ENCODE peak calls at places on chromosome 6, in nine cellular contexts. One of them, this sample, is unnamed.

GRCh38 chr6:63773200-63773599 is 137.6 kb downstream of the PHF3 start:
- DNase-seq in non-pigmented ciliary epithelial cell: no peak
- DNase-seq in NCI-H2081: no peak
- DNase-seq in H7: no peak
- DNase-seq in mesothelial cell of epicardium: no peak
- DNase-seq in cardiac muscle cell: no peak
- DNase-seq in NCI-H1105 treated with DMSO at 0.1 percent for 48 hours: no peak
- DNase-seq in CD8-positive, alpha-beta T cell: no peak
- DNase-seq in effector memory CD8-positive, alpha-beta T cell: no peak
- DNase-seq in this sample: no peak

GRCh38 chr6:49252901-49253300 is 210.2 kb downstream of the MMUT start:
- DNase-seq in cardiac muscle cell: no peak
- DNase-seq in mesothelial cell of epicardium: no peak
- DNase-seq in non-pigmented ciliary epithelial cell: no peak
- DNase-seq in NCI-H2081: no peak
- DNase-seq in effector memory CD8-positive, alpha-beta T cell: no peak
- DNase-seq in NCI-H1105 treated with DMSO at 0.1 percent for 48 hours: peak; percentile 63
- DNase-seq in H7: no peak
- DNase-seq in CD8-positive, alpha-beta T cell: no peak
- DNase-seq in this sample: no peak

GRCh38 chr6:1103945-1104623 is 207.8 kb upstream of the FOXQ1 start:
- DNase-seq in CD8-positive, alpha-beta T cell: no peak
- DNase-seq in non-pigmented ciliary epithelial cell: no peak
- DNase-seq in mesothelial cell of epicardium: no peak
- DNase-seq in cardiac muscle cell: no peak
- DNase-seq in NCI-H1105 treated with DMSO at 0.1 percent for 48 hours: no peak
- DNase-seq in NCI-H2081: no peak
- DNase-seq in H7: peak; percentile 51
- DNase-seq in effector memory CD8-positive, alpha-beta T cell: no peak
- DNase-seq in this sample: no peak

GRCh38 chr6:139648430-139649000 is 274.1 kb upstream of the CITED2 start:
- DNase-seq in NCI-H1105 treated with DMSO at 0.1 percent for 48 hours: no peak
- DNase-seq in CD8-positive, alpha-beta T cell: no peak
- DNase-seq in H7: no peak
- DNase-seq in mesothelial cell of epicardium: no peak
- DNase-seq in non-pigmented ciliary epithelial cell: no peak
- DNase-seq in effector memory CD8-positive, alpha-beta T cell: no peak
- DNase-seq in NCI-H2081: no peak
- DNase-seq in cardiac muscle cell: no peak
- DNase-seq in this sample: no peak

GRCh38 chr6:53579338-53579737 is 34.4 kb upstream of the GCLC start:
- DNase-seq in cardiac muscle cell: no peak
- DNase-seq in mesothelial cell of epicardium: no peak
- DNase-seq in effector memory CD8-positive, alpha-beta T cell: no peak
- DNase-seq in CD8-positive, alpha-beta T cell: no peak
- DNase-seq in non-pigmented ciliary epithelial cell: no peak
- DNase-seq in NCI-H1105 treated with DMSO at 0.1 percent for 48 hours: no peak
- DNase-seq in H7: no peak
- DNase-seq in NCI-H2081: no peak
- DNase-seq in this sample: no peak

GRCh38 chr6:105137388-105137787 is 42.4 kb downstream of the POPDC3 start:
- DNase-seq in mesothelial cell of epicardium: no peak
- DNase-seq in NCI-H2081: no peak
- DNase-seq in CD8-positive, alpha-beta T cell: no peak
- DNase-seq in non-pigmented ciliary epithelial cell: no peak
- DNase-seq in cardiac muscle cell: peak; percentile 30
- DNase-seq in effector memory CD8-positive, alpha-beta T cell: no peak
- DNase-seq in NCI-H1105 treated with DMSO at 0.1 percent for 48 hours: peak; percentile 24
- DNase-seq in H7: no peak
- DNase-seq in this sample: no peak

GRCh38 chr6:45445749-45446454 is 68.2 kb upstream of the SUPT3H start:
- DNase-seq in effector memory CD8-positive, alpha-beta T cell: no peak
- DNase-seq in non-pigmented ciliary epithelial cell: peak; percentile 98
- DNase-seq in H7: no peak
- DNase-seq in mesothelial cell of epicardium: no peak
- DNase-seq in cardiac muscle cell: peak; percentile 99
- DNase-seq in NCI-H2081: peak; percentile 44
- DNase-seq in NCI-H1105 treated with DMSO at 0.1 percent for 48 hours: peak; percentile 87
- DNase-seq in CD8-positive, alpha-beta T cell: no peak
- DNase-seq in this sample: peak; percentile 99

GRCh38 chr6:422423-423061 is 31.0 kb downstream of the IRF4 start:
- DNase-seq in NCI-H2081: no peak
- DNase-seq in mesothelial cell of epicardium: no peak
- DNase-seq in CD8-positive, alpha-beta T cell: no peak
- DNase-seq in H7: no peak
- DNase-seq in effector memory CD8-positive, alpha-beta T cell: peak; percentile 18
- DNase-seq in NCI-H1105 treated with DMSO at 0.1 percent for 48 hours: no peak
- DNase-seq in non-pigmented ciliary epithelial cell: peak; percentile 95
- DNase-seq in cardiac muscle cell: peak; percentile 48
- DNase-seq in this sample: no peak

GRCh38 chr6:3908961-3909360 is 59.8 kb downstream of the FAM50B start:
- DNase-seq in CD8-positive, alpha-beta T cell: no peak
- DNase-seq in cardiac muscle cell: no peak
- DNase-seq in NCI-H2081: no peak
- DNase-seq in H7: no peak
- DNase-seq in non-pigmented ciliary epithelial cell: no peak
- DNase-seq in NCI-H1105 treated with DMSO at 0.1 percent for 48 hours: no peak
- DNase-seq in effector memory CD8-positive, alpha-beta T cell: no peak
- DNase-seq in mesothelial cell of epicardium: no peak
- DNase-seq in this sample: no peak

GRCh38 chr6:166958926-166959861 is 2.8 kb upstream of the RNASET2 start:
- DNase-seq in mesothelial cell of epicardium: no peak
- DNase-seq in non-pigmented ciliary epithelial cell: no peak
- DNase-seq in CD8-positive, alpha-beta T cell: peak; percentile 21
- DNase-seq in H7: no peak
- DNase-seq in cardiac muscle cell: peak; percentile 20
- DNase-seq in effector memory CD8-positive, alpha-beta T cell: peak; percentile 38
- DNase-seq in NCI-H1105 treated with DMSO at 0.1 percent for 48 hours: no peak
- DNase-seq in NCI-H2081: no peak
- DNase-seq in this sample: no peak

GRCh38 chr6:17907467-17908229 is 79.8 kb downstream of the KIF13A start:
- DNase-seq in NCI-H1105 treated with DMSO at 0.1 percent for 48 hours: no peak
- DNase-seq in CD8-positive, alpha-beta T cell: no peak
- DNase-seq in H7: no peak
- DNase-seq in NCI-H2081: no peak
- DNase-seq in effector memory CD8-positive, alpha-beta T cell: no peak
- DNase-seq in non-pigmented ciliary epithelial cell: peak; percentile 95
- DNase-seq in mesothelial cell of epicardium: no peak
- DNase-seq in cardiac muscle cell: peak; percentile 98
- DNase-seq in this sample: peak; percentile 71

GRCh38 chr6:167590193-167590592 is 236.5 kb upstream of the AFDN start:
- DNase-seq in cardiac muscle cell: no peak
- DNase-seq in CD8-positive, alpha-beta T cell: no peak
- DNase-seq in H7: no peak
- DNase-seq in NCI-H1105 treated with DMSO at 0.1 percent for 48 hours: no peak
- DNase-seq in non-pigmented ciliary epithelial cell: no peak
- DNase-seq in NCI-H2081: no peak
- DNase-seq in effector memory CD8-positive, alpha-beta T cell: no peak
- DNase-seq in mesothelial cell of epicardium: no peak
- DNase-seq in this sample: no peak

GRCh38 chr6:107714104-107714503 is 110.0 kb downstream of the SCML4 start:
- DNase-seq in cardiac muscle cell: no peak
- DNase-seq in NCI-H2081: no peak
- DNase-seq in mesothelial cell of epicardium: no peak
- DNase-seq in non-pigmented ciliary epithelial cell: no peak
- DNase-seq in H7: no peak
- DNase-seq in NCI-H1105 treated with DMSO at 0.1 percent for 48 hours: no peak
- DNase-seq in effector memory CD8-positive, alpha-beta T cell: no peak
- DNase-seq in CD8-positive, alpha-beta T cell: no peak
- DNase-seq in this sample: no peak

GRCh38 chr6:7758456-7758855 is 32.6 kb downstream of the BMP6 start:
- DNase-seq in NCI-H2081: no peak
- DNase-seq in mesothelial cell of epicardium: no peak
- DNase-seq in NCI-H1105 treated with DMSO at 0.1 percent for 48 hours: no peak
- DNase-seq in effector memory CD8-positive, alpha-beta T cell: no peak
- DNase-seq in cardiac muscle cell: peak; percentile 94
- DNase-seq in CD8-positive, alpha-beta T cell: no peak
- DNase-seq in non-pigmented ciliary epithelial cell: peak; percentile 79
- DNase-seq in H7: no peak
- DNase-seq in this sample: no peak

GRCh38 chr6:139944131-139944530 is 569.7 kb upstream of the CITED2 start:
- DNase-seq in non-pigmented ciliary epithelial cell: no peak
- DNase-seq in mesothelial cell of epicardium: no peak
- DNase-seq in NCI-H1105 treated with DMSO at 0.1 percent for 48 hours: peak; percentile 53
- DNase-seq in H7: no peak
- DNase-seq in cardiac muscle cell: no peak
- DNase-seq in NCI-H2081: peak; percentile 24
- DNase-seq in CD8-positive, alpha-beta T cell: no peak
- DNase-seq in effector memory CD8-positive, alpha-beta T cell: no peak
- DNase-seq in this sample: peak; percentile 61

GRCh38 chr6:92479821-92480220 is 939.5 kb downstream of the EPHA7 start:
- DNase-seq in non-pigmented ciliary epithelial cell: no peak
- DNase-seq in CD8-positive, alpha-beta T cell: no peak
- DNase-seq in effector memory CD8-positive, alpha-beta T cell: no peak
- DNase-seq in NCI-H2081: peak; percentile 16
- DNase-seq in NCI-H1105 treated with DMSO at 0.1 percent for 48 hours: no peak
- DNase-seq in mesothelial cell of epicardium: no peak
- DNase-seq in H7: no peak
- DNase-seq in cardiac muscle cell: peak; percentile 1
- DNase-seq in this sample: peak; percentile 75

GRCh38 chr6:28807682-28808280 is 116.0 kb downstream of the TRIM27 start:
- DNase-seq in cardiac muscle cell: peak; percentile 48
- DNase-seq in effector memory CD8-positive, alpha-beta T cell: no peak
- DNase-seq in NCI-H2081: peak; percentile 56
- DNase-seq in CD8-positive, alpha-beta T cell: no peak
- DNase-seq in H7: peak; percentile 35
- DNase-seq in NCI-H1105 treated with DMSO at 0.1 percent for 48 hours: peak; percentile 56
- DNase-seq in non-pigmented ciliary epithelial cell: peak; percentile 34
- DNase-seq in mesothelial cell of epicardium: no peak
- DNase-seq in this sample: no peak

GRCh38 chr6:136608991-136609390 is 58.8 kb upstream of the MAP7 start:
- DNase-seq in NCI-H2081: no peak
- DNase-seq in CD8-positive, alpha-beta T cell: no peak
- DNase-seq in cardiac muscle cell: peak; percentile 56
- DNase-seq in effector memory CD8-positive, alpha-beta T cell: no peak
- DNase-seq in H7: no peak
- DNase-seq in NCI-H1105 treated with DMSO at 0.1 percent for 48 hours: no peak
- DNase-seq in mesothelial cell of epicardium: no peak
- DNase-seq in non-pigmented ciliary epithelial cell: peak; percentile 62
- DNase-seq in this sample: no peak

GRCh38 chr6:38713812-38714211 is 1.3 kb upstream of the DNAH8 start:
- DNase-seq in NCI-H1105 treated with DMSO at 0.1 percent for 48 hours: no peak
- DNase-seq in CD8-positive, alpha-beta T cell: no peak
- DNase-seq in mesothelial cell of epicardium: no peak
- DNase-seq in H7: no peak
- DNase-seq in NCI-H2081: no peak
- DNase-seq in effector memory CD8-positive, alpha-beta T cell: peak; percentile 38
- DNase-seq in cardiac muscle cell: no peak
- DNase-seq in non-pigmented ciliary epithelial cell: no peak
- DNase-seq in this sample: no peak

GRCh38 chr6:26331809-26332226 is 33.2 kb upstream of the BTN3A2 start:
- DNase-seq in cardiac muscle cell: no peak
- DNase-seq in H7: no peak
- DNase-seq in NCI-H2081: no peak
- DNase-seq in CD8-positive, alpha-beta T cell: no peak
- DNase-seq in effector memory CD8-positive, alpha-beta T cell: peak; percentile 46
- DNase-seq in NCI-H1105 treated with DMSO at 0.1 percent for 48 hours: no peak
- DNase-seq in mesothelial cell of epicardium: no peak
- DNase-seq in non-pigmented ciliary epithelial cell: no peak
- DNase-seq in this sample: no peak

GRCh38 chr6:34810936-34811632 is 19.2 kb downstream of the BLTP3A start:
- DNase-seq in CD8-positive, alpha-beta T cell: no peak
- DNase-seq in cardiac muscle cell: no peak
- DNase-seq in H7: no peak
- DNase-seq in mesothelial cell of epicardium: no peak
- DNase-seq in non-pigmented ciliary epithelial cell: no peak
- DNase-seq in NCI-H2081: no peak
- DNase-seq in effector memory CD8-positive, alpha-beta T cell: no peak
- DNase-seq in NCI-H1105 treated with DMSO at 0.1 percent for 48 hours: no peak
- DNase-seq in this sample: no peak

GRCh38 chr6:11613858-11614257 is 76.3 kb downstream of the TMEM170B start:
- DNase-seq in CD8-positive, alpha-beta T cell: no peak
- DNase-seq in NCI-H2081: no peak
- DNase-seq in non-pigmented ciliary epithelial cell: peak; percentile 94
- DNase-seq in cardiac muscle cell: peak; percentile 73
- DNase-seq in H7: no peak
- DNase-seq in NCI-H1105 treated with DMSO at 0.1 percent for 48 hours: no peak
- DNase-seq in effector memory CD8-positive, alpha-beta T cell: no peak
- DNase-seq in mesothelial cell of epicardium: no peak
- DNase-seq in this sample: no peak

GRCh38 chr6:40444307-40444706 is 142.9 kb downstream of the LRFN2 start:
- DNase-seq in mesothelial cell of epicardium: no peak
- DNase-seq in NCI-H1105 treated with DMSO at 0.1 percent for 48 hours: no peak
- DNase-seq in CD8-positive, alpha-beta T cell: no peak
- DNase-seq in H7: no peak
- DNase-seq in NCI-H2081: no peak
- DNase-seq in non-pigmented ciliary epithelial cell: no peak
- DNase-seq in cardiac muscle cell: no peak
- DNase-seq in effector memory CD8-positive, alpha-beta T cell: no peak
- DNase-seq in this sample: no peak

GRCh38 chr6:130928158-130928917 is 101.1 kb downstream of the SMLR1 start:
- DNase-seq in NCI-H2081: no peak
- DNase-seq in mesothelial cell of epicardium: no peak
- DNase-seq in CD8-positive, alpha-beta T cell: no peak
- DNase-seq in cardiac muscle cell: no peak
- DNase-seq in NCI-H1105 treated with DMSO at 0.1 percent for 48 hours: no peak
- DNase-seq in H7: no peak
- DNase-seq in effector memory CD8-positive, alpha-beta T cell: no peak
- DNase-seq in non-pigmented ciliary epithelial cell: no peak
- DNase-seq in this sample: no peak

GRCh38 chr6:33193619-33194018 is 1.4 kb upstream of the COL11A2 start:
- DNase-seq in CD8-positive, alpha-beta T cell: no peak
- DNase-seq in NCI-H2081: no peak
- DNase-seq in NCI-H1105 treated with DMSO at 0.1 percent for 48 hours: no peak
- DNase-seq in H7: no peak
- DNase-seq in cardiac muscle cell: no peak
- DNase-seq in effector memory CD8-positive, alpha-beta T cell: no peak
- DNase-seq in mesothelial cell of epicardium: no peak
- DNase-seq in non-pigmented ciliary epithelial cell: no peak
- DNase-seq in this sample: no peak

GRCh38 chr6:5967594-5967993 is 39.1 kb downstream of the NRN1 start:
- DNase-seq in cardiac muscle cell: no peak
- DNase-seq in H7: no peak
- DNase-seq in NCI-H1105 treated with DMSO at 0.1 percent for 48 hours: no peak
- DNase-seq in mesothelial cell of epicardium: no peak
- DNase-seq in CD8-positive, alpha-beta T cell: no peak
- DNase-seq in non-pigmented ciliary epithelial cell: no peak
- DNase-seq in effector memory CD8-positive, alpha-beta T cell: no peak
- DNase-seq in NCI-H2081: no peak
- DNase-seq in this sample: no peak

GRCh38 chr6:107711412-107711811 is 112.7 kb downstream of the SCML4 start:
- DNase-seq in NCI-H1105 treated with DMSO at 0.1 percent for 48 hours: no peak
- DNase-seq in mesothelial cell of epicardium: no peak
- DNase-seq in effector memory CD8-positive, alpha-beta T cell: no peak
- DNase-seq in non-pigmented ciliary epithelial cell: no peak
- DNase-seq in H7: no peak
- DNase-seq in CD8-positive, alpha-beta T cell: no peak
- DNase-seq in cardiac muscle cell: no peak
- DNase-seq in NCI-H2081: no peak
- DNase-seq in this sample: no peak

GRCh38 chr6:38068854-38069253 is 249.3 kb downstream of the ZFAND3 start:
- DNase-seq in effector memory CD8-positive, alpha-beta T cell: no peak
- DNase-seq in mesothelial cell of epicardium: no peak
- DNase-seq in NCI-H2081: peak; percentile 36
- DNase-seq in non-pigmented ciliary epithelial cell: no peak
- DNase-seq in CD8-positive, alpha-beta T cell: no peak
- DNase-seq in NCI-H1105 treated with DMSO at 0.1 percent for 48 hours: no peak
- DNase-seq in H7: no peak
- DNase-seq in cardiac muscle cell: peak; percentile 12
- DNase-seq in this sample: peak; percentile 48